ENCODE peak calls at places on chromosomes 16 and 17, in ten cellular contexts. V, W, K, Z, H, C, T, S, P and L are unnamed samples.
A peak's percentile ranks its signal among the peaks of the same experiment; 100 is the strongest.

GRCh38 chr16:69494993-69495392 is 70.6 kb downstream of the CYB5B start:
- DNase-seq in Z (no peak), C (peak; percentile 11), K (peak; percentile 44), V (no peak), S (no peak), T (no peak), H (peak; percentile 53), P (no peak), W (peak; percentile 86), L (no peak)

GRCh38 chr17:55386931-55387330 is 34.7 kb downstream of the MMD start:
- DNase-seq in W (no peak), C (no peak), H (no peak), Z (no peak), T (no peak), K (no peak), P (no peak), S (no peak), V (no peak), L (no peak)

GRCh38 chr16:75256871-75257343 is 5.5 kb upstream of the BCAR1 start:
- DNase-seq in P (no peak), T (no peak), V (peak; percentile 32), H (peak; percentile 51), Z (no peak), W (no peak), K (no peak), C (no peak), S (no peak), L (peak; percentile 75)

GRCh38 chr17:50149425-50150353 is 788 bp downstream of the PPP1R9B start:
- DNase-seq in T (peak; percentile 47), P (no peak), V (peak; percentile 77), S (no peak), W (peak; percentile 78), Z (no peak), K (no peak), C (peak; percentile 60), H (peak; percentile 71), L (peak; percentile 80)

GRCh38 chr16:4435668-4436067 is 10.0 kb downstream of the DNAJA3 start:
- DNase-seq in Z (no peak), C (no peak), H (no peak), K (no peak), V (no peak), T (no peak), P (no peak), W (no peak), S (no peak), L (no peak)

GRCh38 chr17:72571813-72572396 is 451.1 kb downstream of the SOX9 start:
- DNase-seq in Z (no peak), H (no peak), S (no peak), W (no peak), C (no peak), T (no peak), P (no peak), K (no peak), V (no peak), L (no peak)

GRCh38 chr16:19704321-19705130 is 13.5 kb downstream of the KNOP1 start:
- DNase-seq in P (no peak), Z (no peak), S (no peak), T (no peak), V (no peak), H (peak; percentile 59), C (no peak), W (no peak), K (no peak), L (peak; percentile 69)

GRCh38 chr17:28684963-28685362 is 23.0 kb downstream of the SUPT6H start:
- DNase-seq in K (no peak), P (no peak), C (no peak), T (peak; percentile 66), V (no peak), S (peak; percentile 60), H (no peak), W (no peak), Z (no peak), L (peak; percentile 79)

GRCh38 chr16:14564323-14564722 is 65.7 kb downstream of the PARN start:
- DNase-seq in K (no peak), S (no peak), P (no peak), C (no peak), Z (no peak), H (no peak), W (peak; percentile 8), V (peak; percentile 65), T (no peak), L (no peak)

GRCh38 chr17:77330602-77331081 is 189.9 kb downstream of the SEC14L1 start:
- DNase-seq in H (peak; percentile 18), W (no peak), T (no peak), Z (no peak), P (no peak), S (peak; percentile 57), C (no peak), K (no peak), V (peak; percentile 23), L (peak; percentile 65)

GRCh38 chr17:77332034-77332971 is 191.5 kb downstream of the SEC14L1 start:
- DNase-seq in T (no peak), C (no peak), P (no peak), S (peak; percentile 58), V (peak; percentile 32), K (no peak), H (peak; percentile 32), Z (no peak), W (no peak), L (peak; percentile 50)

GRCh38 chr17:77332981-77333685 is 192.4 kb downstream of the SEC14L1 start:
- DNase-seq in K (no peak), V (peak; percentile 20), H (peak; percentile 20), T (no peak), S (peak; percentile 50), C (no peak), Z (no peak), W (no peak), P (no peak), L (peak; percentile 35)

GRCh38 chr17:77329741-77330531 is 189.2 kb downstream of the SEC14L1 start:
- DNase-seq in T (no peak), S (peak; percentile 76), W (no peak), C (no peak), K (no peak), P (no peak), V (peak; percentile 19), Z (no peak), H (peak; percentile 15), L (peak; percentile 66)

DNA sequence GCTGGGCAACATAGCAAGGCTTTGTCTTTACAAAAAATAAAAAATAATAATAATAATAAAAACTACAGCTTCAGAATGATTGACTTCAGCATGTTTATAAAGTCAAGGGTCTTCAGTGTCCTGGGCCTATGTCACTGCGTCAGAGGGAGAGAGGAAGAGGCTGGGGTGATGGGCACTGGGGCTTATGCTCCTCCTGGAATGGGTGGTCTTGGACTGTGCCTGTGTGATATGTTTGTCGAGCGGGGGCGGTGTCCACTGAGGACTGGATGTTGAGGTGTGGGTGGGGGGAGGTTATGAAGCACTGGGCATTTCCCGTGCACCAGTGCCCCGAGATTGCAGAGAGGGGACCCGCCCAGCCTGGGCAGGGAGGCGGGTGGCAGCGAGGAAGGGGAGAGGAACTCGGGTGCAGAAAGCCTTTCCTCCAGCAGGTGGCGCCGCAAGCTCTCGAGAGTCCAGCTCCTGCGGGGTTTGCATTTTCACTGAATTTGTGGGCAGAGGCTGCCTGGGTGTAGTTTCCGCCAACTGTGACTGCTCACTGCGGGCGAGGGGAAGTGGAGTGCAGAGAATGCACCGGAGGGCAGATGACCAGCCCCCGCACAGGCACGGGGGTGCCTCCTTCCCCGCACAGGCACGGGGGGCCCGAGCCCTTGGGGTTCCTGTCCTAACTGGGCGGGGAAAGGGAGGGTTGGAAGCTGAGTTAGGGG is 190.5 kb downstream of the SEC14L1 start:
- DNase-seq in K (peak; percentile 58), V (peak; percentile 96), S (peak; percentile 97), C (peak; percentile 94), W (peak; percentile 96), H (peak; percentile 95), T (peak; percentile 89), P (peak; percentile 75), Z (peak; percentile 93), L (peak; percentile 96)
- TF ChIP-seq POLR2AphosphoS5 in K (no peak), V (peak; percentile 38), S (peak; percentile 74), C (peak; percentile 55), W (no peak), H (peak; percentile 55), T (peak; percentile 74), P (no peak), Z (no peak), L (peak; percentile 54)

GRCh38 chr17:77145635-77146632 is 5.2 kb downstream of the SEC14L1 start:
- DNase-seq in C (no peak), S (no peak), W (peak; percentile 65), P (peak; percentile 71), V (peak; percentile 79), T (peak; percentile 30), Z (no peak), K (no peak), H (peak; percentile 89), L (peak; percentile 83)

GRCh38 chr17:77148109-77148958 is 7.6 kb downstream of the SEC14L1 start:
- DNase-seq in V (no peak), C (no peak), P (no peak), Z (no peak), S (no peak), H (no peak), T (no peak), W (no peak), K (no peak), L (no peak)

GRCh38 chr17:77145209-77145608 is 4.4 kb downstream of the SEC14L1 start:
- DNase-seq in Z (no peak), C (no peak), T (no peak), P (peak; percentile 40), S (no peak), W (no peak), H (no peak), V (no peak), K (no peak), L (no peak)

GRCh38 chr17:77147357-77147801 is 6.6 kb downstream of the SEC14L1 start:
- DNase-seq in S (no peak), W (no peak), H (peak; percentile 49), P (peak; percentile 73), C (no peak), K (no peak), V (no peak), Z (peak; percentile 25), T (no peak), L (no peak)

DNA sequence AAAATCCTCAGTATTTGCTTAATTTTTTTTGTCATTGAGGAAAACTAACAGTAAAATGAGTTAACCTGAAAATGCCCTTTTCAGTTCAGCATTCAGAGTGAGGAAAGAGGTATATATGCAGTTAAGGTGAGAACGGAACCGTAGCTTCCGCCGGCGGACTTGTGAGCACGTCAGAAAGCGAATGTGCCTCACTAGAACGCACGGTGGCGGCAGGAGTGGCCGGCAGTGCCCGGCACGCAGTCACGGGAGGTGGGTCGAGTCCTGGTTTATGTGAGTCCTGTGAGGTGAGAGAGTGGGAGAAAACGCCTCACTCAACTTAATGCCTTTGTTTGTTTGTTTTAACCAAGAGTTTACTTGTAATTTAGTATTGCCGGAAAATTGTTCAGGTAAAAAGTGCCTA is 6.1 kb downstream of the SEC14L1 start:
- DNase-seq in S (no peak), H (peak; percentile 76), T (no peak), C (no peak), W (peak; percentile 45), P (no peak), K (no peak), Z (no peak), V (peak; percentile 83), L (no peak)
- TF ChIP-seq POLR2AphosphoS5 in S (no peak), H (peak; percentile 55), T (no peak), C (no peak), W (no peak), P (peak; percentile 12), K (no peak), Z (peak; percentile 35), V (peak; percentile 81), L (no peak)

GRCh38 chr17:80254396-80255241 is 6.0 kb upstream of the RNF213 start:
- DNase-seq in K (peak; percentile 82), P (peak; percentile 86), Z (no peak), V (peak; percentile 58), T (peak; percentile 82), S (no peak), C (peak; percentile 50), W (no peak), H (peak; percentile 82), L (no peak)
- TF ChIP-seq POLR2AphosphoS5 in K (peak; percentile 59), P (no peak), Z (no peak), V (peak; percentile 89), T (peak; percentile 97), S (peak; percentile 24), C (no peak), W (no peak), H (peak; percentile 100), L (peak; percentile 36)

GRCh38 chr17:62703269-62703775 is 75.9 kb downstream of the MRC2 start:
- DNase-seq in W (no peak), C (no peak), S (no peak), V (peak; percentile 73), Z (no peak), H (peak; percentile 51), P (no peak), K (no peak), T (no peak), L (peak; percentile 73)
- TF ChIP-seq POLR2AphosphoS5 in W (no peak), C (no peak), S (no peak), V (no peak), Z (no peak), H (no peak), P (no peak), K (peak; percentile 60), T (no peak), L (no peak)